ENCODE peak calls at places on chromosomes 7 and 10, in seven cellular contexts. One of them, this sample, is unnamed. For H3K4me1, the result is how much of the 10 kb centered on the place peaks cover.

GRCh38 chr7:105638324-105638723 is 57.0 kb upstream of the EFCAB10 start:
- DNase-seq in SK-N-SH: no peak
- DNase-seq in cardiac muscle cell: no peak
- DNase-seq in fibroblast of lung: no peak
- DNase-seq in A549: no peak
- DNase-seq in CD8-positive, alpha-beta T cell: no peak
- DNase-seq in heart right ventricle: no peak
- DNase-seq in this sample: no peak

GRCh38 chr10:35792301-35792700 is 150.2 kb upstream of the FZD8 start:
- DNase-seq in CD8-positive, alpha-beta T cell: no peak
- DNase-seq in fibroblast of lung: peak
- DNase-seq in A549: no peak
- DNase-seq in SK-N-SH: no peak
- DNase-seq in cardiac muscle cell: no peak
- DNase-seq in heart right ventricle: no peak
- DNase-seq in this sample: no peak

GRCh38 chr10:59817806-59818205 is 64.6 kb upstream of the MRLN start:
- DNase-seq in heart right ventricle: no peak
- DNase-seq in fibroblast of lung: peak
- DNase-seq in A549: no peak
- DNase-seq in cardiac muscle cell: no peak
- DNase-seq in CD8-positive, alpha-beta T cell: no peak
- DNase-seq in SK-N-SH: no peak
- DNase-seq in this sample: no peak

GRCh38 chr7:139543801-139544603 is 20.5 kb downstream of the CLEC2L start:
- DNase-seq in cardiac muscle cell: no peak
- DNase-seq in heart right ventricle: no peak
- DNase-seq in A549: no peak
- DNase-seq in fibroblast of lung: no peak
- DNase-seq in CD8-positive, alpha-beta T cell: no peak
- DNase-seq in SK-N-SH: peak
- DNase-seq in this sample: no peak

GRCh38 chr10:3747248-3747960 is 37.6 kb downstream of the KLF6 start:
- DNase-seq in CD8-positive, alpha-beta T cell: no peak
- DNase-seq in SK-N-SH: no peak
- DNase-seq in heart right ventricle: peak
- DNase-seq in A549: no peak
- DNase-seq in cardiac muscle cell: no peak
- DNase-seq in fibroblast of lung: no peak
- DNase-seq in this sample: no peak

GRCh38 chr10:124680675-124681074 is 63.5 kb downstream of the FAM53B start:
- DNase-seq in CD8-positive, alpha-beta T cell: no peak
- DNase-seq in A549: no peak
- DNase-seq in SK-N-SH: no peak
- DNase-seq in heart right ventricle: no peak
- DNase-seq in cardiac muscle cell: no peak
- DNase-seq in fibroblast of lung: no peak
- DNase-seq in this sample: no peak

GRCh38 chr10:120557296-120557810 is 100.3 kb downstream of the PLPP4 start:
- DNase-seq in fibroblast of lung: no peak
- DNase-seq in A549: no peak
- DNase-seq in heart right ventricle: no peak
- DNase-seq in cardiac muscle cell: no peak
- DNase-seq in CD8-positive, alpha-beta T cell: no peak
- DNase-seq in SK-N-SH: no peak
- DNase-seq in this sample: no peak

GRCh38 chr7:84248843-84249242 is 54.3 kb upstream of the SEMA3A start:
- DNase-seq in heart right ventricle: no peak
- DNase-seq in fibroblast of lung: no peak
- DNase-seq in A549: no peak
- DNase-seq in cardiac muscle cell: no peak
- DNase-seq in CD8-positive, alpha-beta T cell: no peak
- DNase-seq in SK-N-SH: no peak
- DNase-seq in this sample: no peak

GRCh38 chr10:3067045-3067858 is at the start of gene PFKP:
- DNase-seq in SK-N-SH: peak
- DNase-seq in fibroblast of lung: peak
- DNase-seq in heart right ventricle: peak
- DNase-seq in CD8-positive, alpha-beta T cell: peak
- DNase-seq in cardiac muscle cell: peak
- DNase-seq in A549: peak
- DNase-seq in this sample: no peak

GRCh38 chr7:9719721-9720120 is 1254.0 kb upstream of the PHF14 start:
- DNase-seq in SK-N-SH: no peak
- DNase-seq in A549: no peak
- DNase-seq in CD8-positive, alpha-beta T cell: no peak
- DNase-seq in fibroblast of lung: no peak
- DNase-seq in cardiac muscle cell: no peak
- DNase-seq in heart right ventricle: no peak
- DNase-seq in this sample: no peak

GRCh38 chr10:124059552-124059951 is 33.8 kb downstream of the CHST15 start:
- DNase-seq in fibroblast of lung: no peak
- DNase-seq in heart right ventricle: no peak
- DNase-seq in cardiac muscle cell: no peak
- DNase-seq in CD8-positive, alpha-beta T cell: no peak
- DNase-seq in SK-N-SH: no peak
- DNase-seq in A549: no peak
- DNase-seq in this sample: no peak

GRCh38 chr10:32166365-32166764 is 110.1 kb upstream of the KIF5B start:
- DNase-seq in fibroblast of lung: no peak
- DNase-seq in heart right ventricle: no peak
- DNase-seq in CD8-positive, alpha-beta T cell: no peak
- DNase-seq in A549: no peak
- DNase-seq in cardiac muscle cell: no peak
- DNase-seq in SK-N-SH: no peak
- DNase-seq in this sample: peak

GRCh38 chr7:92609921-92610518 is 19.8 kb upstream of the FAM133B start:
- DNase-seq in A549: peak
- DNase-seq in cardiac muscle cell: no peak
- DNase-seq in SK-N-SH: peak
- DNase-seq in heart right ventricle: no peak
- DNase-seq in CD8-positive, alpha-beta T cell: no peak
- DNase-seq in fibroblast of lung: no peak
- DNase-seq in this sample: no peak

GRCh38 chr7:88034083-88034695 is 100.1 kb downstream of the ADAM22 start:
- DNase-seq in fibroblast of lung: no peak
- DNase-seq in cardiac muscle cell: no peak
- DNase-seq in A549: no peak
- DNase-seq in CD8-positive, alpha-beta T cell: no peak
- DNase-seq in SK-N-SH: no peak
- DNase-seq in heart right ventricle: no peak
- DNase-seq in this sample: no peak

GRCh38 chr7:95865716-95866371 is 93.5 kb downstream of the DYNC1I1 start:
- DNase-seq in A549: peak
- DNase-seq in CD8-positive, alpha-beta T cell: no peak
- DNase-seq in heart right ventricle: no peak
- DNase-seq in cardiac muscle cell: peak
- DNase-seq in SK-N-SH: no peak
- DNase-seq in fibroblast of lung: peak
- DNase-seq in this sample: peak

GRCh38 chr10:118948784-118949183 is 80.7 kb upstream of the NANOS1 start:
- DNase-seq in CD8-positive, alpha-beta T cell: no peak
- DNase-seq in cardiac muscle cell: no peak
- DNase-seq in fibroblast of lung: no peak
- DNase-seq in SK-N-SH: no peak
- DNase-seq in heart right ventricle: no peak
- DNase-seq in A549: no peak
- DNase-seq in this sample: no peak

GRCh38 chr10:78214931-78215330 is 181.3 kb downstream of the RPS24 start:
- DNase-seq in heart right ventricle: no peak
- DNase-seq in cardiac muscle cell: no peak
- DNase-seq in fibroblast of lung: no peak
- DNase-seq in SK-N-SH: no peak
- DNase-seq in CD8-positive, alpha-beta T cell: no peak
- DNase-seq in A549: no peak
- DNase-seq in this sample: no peak
- H3K4me3 ChIP-seq in heart right ventricle: no peak
- H3K4me3 ChIP-seq in cardiac muscle cell: no peak
- H3K4me3 ChIP-seq in fibroblast of lung: no peak
- H3K4me3 ChIP-seq in SK-N-SH: no peak
- H3K4me3 ChIP-seq in CD8-positive, alpha-beta T cell: no peak
- H3K4me3 ChIP-seq in A549: no peak
- H3K4me3 ChIP-seq in this sample: no peak

GRCh38 chr7:266851-267840 is 22.8 kb upstream of the FOXL3 start:
- DNase-seq in fibroblast of lung: no peak
- DNase-seq in CD8-positive, alpha-beta T cell: no peak
- DNase-seq in SK-N-SH: peak
- DNase-seq in cardiac muscle cell: peak
- DNase-seq in A549: no peak
- DNase-seq in heart right ventricle: no peak
- DNase-seq in this sample: peak
- TF ChIP-seq CTCF in fibroblast of lung: peak
- TF ChIP-seq CTCF in CD8-positive, alpha-beta T cell: no peak
- TF ChIP-seq CTCF in SK-N-SH: peak
- TF ChIP-seq CTCF in cardiac muscle cell: peak
- TF ChIP-seq CTCF in A549: no peak
- TF ChIP-seq CTCF in heart right ventricle: peak
- TF ChIP-seq CTCF in this sample: peak

GRCh38 chr7:100735730-100736129 is 2.3 kb downstream of the ZAN start:
- DNase-seq in fibroblast of lung: no peak
- DNase-seq in CD8-positive, alpha-beta T cell: no peak
- DNase-seq in cardiac muscle cell: no peak
- DNase-seq in heart right ventricle: no peak
- DNase-seq in A549: no peak
- DNase-seq in SK-N-SH: no peak
- DNase-seq in this sample: no peak
- H3K4me1 ChIP-seq in fibroblast of lung: under half
- H3K4me1 ChIP-seq in CD8-positive, alpha-beta T cell: under half
- H3K4me1 ChIP-seq in cardiac muscle cell: under half
- H3K4me1 ChIP-seq in heart right ventricle: under half
- H3K4me1 ChIP-seq in A549: under half
- H3K4me1 ChIP-seq in SK-N-SH: under half
- H3K4me1 ChIP-seq in this sample: under half

GRCh38 chr7:158956805-158957506 is 100.6 kb downstream of the DYNC2I1 start:
- DNase-seq in cardiac muscle cell: no peak
- DNase-seq in A549: no peak
- DNase-seq in SK-N-SH: no peak
- DNase-seq in heart right ventricle: no peak
- DNase-seq in CD8-positive, alpha-beta T cell: no peak
- DNase-seq in fibroblast of lung: no peak
- DNase-seq in this sample: no peak
- H3K4me3 ChIP-seq in cardiac muscle cell: no peak
- H3K4me3 ChIP-seq in A549: no peak
- H3K4me3 ChIP-seq in SK-N-SH: no peak
- H3K4me3 ChIP-seq in heart right ventricle: no peak
- H3K4me3 ChIP-seq in CD8-positive, alpha-beta T cell: no peak
- H3K4me3 ChIP-seq in fibroblast of lung: no peak
- H3K4me3 ChIP-seq in this sample: peak

DNA sequence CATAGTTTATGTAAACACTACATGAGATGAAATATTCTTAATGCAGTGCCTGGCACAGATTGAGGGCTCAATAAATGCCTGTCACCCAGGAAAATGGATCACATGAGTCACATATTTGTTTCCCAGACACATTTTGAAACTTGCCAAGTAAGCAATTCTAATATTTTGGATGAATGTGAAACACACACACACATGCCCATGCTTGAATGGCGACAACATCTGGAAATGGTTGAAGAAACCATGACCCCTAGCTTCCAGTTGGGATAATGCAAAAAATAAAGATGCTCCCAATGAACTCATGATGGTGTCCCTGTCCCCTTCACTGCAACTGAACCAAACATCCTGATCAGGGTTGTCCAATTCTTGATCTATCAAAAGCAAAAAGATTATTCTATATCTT is 797.3 kb downstream of the XPNPEP1 start:
- DNase-seq in cardiac muscle cell: no peak
- DNase-seq in CD8-positive, alpha-beta T cell: no peak
- DNase-seq in fibroblast of lung: no peak
- DNase-seq in heart right ventricle: no peak
- DNase-seq in SK-N-SH: peak
- DNase-seq in A549: no peak
- DNase-seq in this sample: no peak
- TF ChIP-seq CTCF in cardiac muscle cell: no peak
- TF ChIP-seq CTCF in CD8-positive, alpha-beta T cell: no peak
- TF ChIP-seq CTCF in fibroblast of lung: no peak
- TF ChIP-seq CTCF in heart right ventricle: no peak
- TF ChIP-seq CTCF in SK-N-SH: peak
- TF ChIP-seq CTCF in A549: no peak
- TF ChIP-seq CTCF in this sample: no peak